ENCODE peak calls at places on chromosomes 1 and 21, in five cellular contexts. C is mammary epithelial cell; I is stimulated activated CD4-positive, alpha-beta T cell treated with anti-CD3 and anti-CD28 coated beads, Interleukin-1b, Interleukin-23, amount 100 ng/mL, for 4 hours; R is CD8-positive, alpha-beta memory T cell; D is activated CD4-positive, alpha-beta T cell treated with anti-CD3 and anti-CD28 coated beads, Interleukin-2, amount 50 U/mL, for 1 hour. T is an unnamed sample.

GRCh38 chr1:33250217-33250616 is 6.1 kb upstream of the ZNF362 start:
- DNase-seq in C (no peak), R (no peak), I (no peak), D (no peak), T (no peak)

GRCh38 chr1:1748686-1749321 is 24.6 kb upstream of the CDK11A start:
- DNase-seq in D (no peak), R (no peak), C (no peak), I (no peak), T (no peak)

GRCh38 chr1:90959352-90960206 is 62.3 kb downstream of the ZNF644 start:
- DNase-seq in R (no peak), C (peak; percentile 70), D (no peak), I (no peak), T (no peak)

GRCh38 chr21:33640697-33641338 is 723 bp downstream of the CRYZL1 start:
- DNase-seq in R (no peak), D (no peak), C (no peak), I (no peak), T (no peak)

GRCh38 chr1:166975361-166976129 is at the start of gene ILDR2:
- DNase-seq in C (peak; percentile 14), D (peak; percentile 49), I (peak; percentile 60), R (peak; percentile 62), T (peak; percentile 40)

GRCh38 chr1:111596499-111596898 is 23.1 kb upstream of the RAP1A start:
- DNase-seq in D (peak; percentile 58), I (peak; percentile 57), C (no peak), R (peak; percentile 81), T (peak; percentile 63)

GRCh38 chr1:150621497-150622113 is 7.8 kb downstream of the ENSA start:
- DNase-seq in R (peak; percentile 79), I (peak; percentile 44), C (no peak), D (peak; percentile 65), T (peak; percentile 57)

GRCh38 chr1:40949563-40949962 is 29.9 kb upstream of the CTPS1 start:
- DNase-seq in I (no peak), R (no peak), C (no peak), D (no peak), T (no peak)

GRCh38 chr1:43008106-43008424 is 49.4 kb upstream of the SLC2A1 start:
- DNase-seq in R (no peak), C (no peak), D (no peak), I (no peak), T (no peak)

GRCh38 chr1:164180824-164181223 is 378.2 kb upstream of the PBX1 start:
- DNase-seq in C (no peak), D (no peak), R (no peak), I (no peak), T (no peak)

GRCh38 chr1:241531195-241532172 is 694 bp upstream of the KMO start:
- DNase-seq in D (no peak), I (no peak), C (peak; percentile 74), R (no peak), T (no peak)

GRCh38 chr1:204293605-204294365 is 65.9 kb downstream of the PLEKHA6 start:
- DNase-seq in I (no peak), C (no peak), R (no peak), D (no peak), T (no peak)

GRCh38 chr21:42198949-42199348 is 20.0 kb upstream of the ABCG1 start:
- DNase-seq in C (no peak), R (no peak), D (no peak), I (no peak), T (no peak)

GRCh38 chr1:198201956-198202784 is 45.4 kb downstream of the NEK7 start:
- DNase-seq in D (no peak), R (no peak), C (no peak), I (no peak), T (no peak)

GRCh38 chr1:66525086-66525485 is 8.9 kb upstream of the SGIP1 start:
- DNase-seq in R (no peak), C (no peak), D (no peak), I (no peak), T (no peak)

GRCh38 chr1:194295690-194296089 is 1109.3 kb upstream of the B3GALT2 start:
- DNase-seq in C (peak; percentile 19), R (no peak), D (no peak), I (peak; percentile 34), T (peak; percentile 19)

GRCh38 chr21:45917241-45917640 is 64.3 kb upstream of the COL6A1 start:
- DNase-seq in I (no peak), C (no peak), R (no peak), D (no peak), T (no peak)

GRCh38 chr1:149848340-149848771 is 51.0 kb upstream of the BOLA1 start:
- DNase-seq in C (no peak), D (no peak), I (no peak), R (no peak), T (no peak)

GRCh38 chr1:153611024-153611352 is 1.9 kb downstream of the S100A16 start:
- DNase-seq in I (no peak), C (peak; percentile 92), D (no peak), R (no peak), T (no peak)

GRCh38 chr1:234007684-234008083 is 103.2 kb downstream of the SLC35F3 start:
- DNase-seq in R (no peak), C (no peak), I (no peak), D (no peak), T (no peak)

GRCh38 chr1:28273216-28273860 is 14.0 kb downstream of the SESN2 start:
- DNase-seq in C (no peak), D (no peak), I (no peak), R (no peak), T (no peak)

GRCh38 chr1:182611787-182612186 is 7.6 kb upstream of the RGS16 start:
- DNase-seq in R (no peak), I (no peak), C (no peak), D (no peak), T (no peak)

GRCh38 chr1:4003846-4004505 is 103.9 kb upstream of the C1orf174 start:
- DNase-seq in R (no peak), I (no peak), D (no peak), C (no peak), T (no peak)

GRCh38 chr1:226569879-226570547 is 21.4 kb downstream of the STUM start:
- DNase-seq in C (no peak), R (peak; percentile 55), I (no peak), D (peak; percentile 7), T (peak; percentile 21)

GRCh38 chr1:224430511-224431113 is 4.0 kb downstream of the WDR26 start:
- DNase-seq in D (no peak), I (peak; percentile 38), R (no peak), C (peak; percentile 62), T (peak; percentile 38)

GRCh38 chr1:209800984-209801834 is 4.7 kb downstream of the IRF6 start:
- DNase-seq in C (peak; percentile 48), D (no peak), I (no peak), R (no peak), T (no peak)

GRCh38 chr1:45365051-45365450 is 24.8 kb upstream of the MUTYH start:
- DNase-seq in C (no peak), R (no peak), D (no peak), I (no peak), T (no peak)

GRCh38 chr1:177246710-177247588 is 76.2 kb downstream of the BRINP2 start:
- DNase-seq in R (no peak), D (no peak), I (no peak), C (peak; percentile 16), T (no peak)

GRCh38 chr1:94285026-94285654 is 47.8 kb upstream of the ARHGAP29 start:
- DNase-seq in C (peak; percentile 39), I (no peak), D (no peak), R (no peak), T (no peak)

GRCh38 chr1:186974774-186975181 is 146.0 kb downstream of the PLA2G4A start:
- DNase-seq in R (no peak), C (peak; percentile 65), I (no peak), D (no peak), T (no peak)

GRCh38 chr1:58432813-58433668 is 113.5 kb downstream of the OMA1 start:
- DNase-seq in D (no peak), R (no peak), C (peak; percentile 34), I (no peak), T (no peak)

GRCh38 chr1:219713981-219714381 is 101.1 kb upstream of the ZC3H11B start:
- DNase-seq in C (no peak), I (no peak), D (no peak), R (no peak), T (no peak)

GRCh38 chr1:152967201-152967600 is 3.2 kb upstream of the SPRR4 start:
- DNase-seq in R (no peak), I (no peak), D (no peak), C (peak; percentile 90), T (no peak)

T was measured in activated gamma-delta T cell treated with Interleukin-2 at 50 U/mL for 16 hours.